ENCODE peak calls at places on chromosomes 5 and 9, in seven cellular contexts. N, G, L, S, D, W and H are unnamed samples.

GRCh38 chr9:18805386-18805785 is 227.6 kb downstream of the SAXO1 start:
- DNase-seq in D (no peak), S (no peak), W (no peak), G (no peak), L (no peak), N (no peak), H (no peak)

GRCh38 chr9:121771851-121772599 is 120.6 kb downstream of the DAB2IP start:
- DNase-seq in L (no peak), W (no peak), D (no peak), S (no peak), N (no peak), G (no peak), H (no peak)

GRCh38 chr9:108746864-108747263 is 108.9 kb downstream of the ACTL7B start:
- DNase-seq in N (no peak), G (no peak), W (peak), S (no peak), D (no peak), L (no peak), H (no peak)

GRCh38 chr5:35859101-35859661 is 2.5 kb downstream of the IL7R start:
- DNase-seq in G (no peak), N (no peak), D (no peak), W (no peak), L (no peak), S (no peak), H (no peak)

GRCh38 chr9:27548055-27548741 is 18.6 kb upstream of the MOB3B start:
- DNase-seq in G (no peak), S (no peak), D (no peak), L (no peak), N (no peak), W (peak), H (peak)

GRCh38 chr9:28899926-28900325 is 1326.6 kb upstream of the C9orf72 start:
- DNase-seq in N (no peak), S (no peak), D (no peak), L (no peak), G (no peak), W (no peak), H (no peak)

GRCh38 chr9:113578279-113578865 is 114.8 kb downstream of the RGS3 start:
- DNase-seq in W (peak), G (no peak), N (no peak), L (no peak), S (no peak), D (peak), H (no peak)

GRCh38 chr9:93458702-93459101 is 5.3 kb upstream of the FAM120AOS start:
- DNase-seq in W (no peak), S (no peak), D (no peak), N (no peak), G (no peak), L (no peak), H (peak)

GRCh38 chr9:33143241-33143642 is 23.9 kb downstream of the B4GALT1 start:
- DNase-seq in N (no peak), D (no peak), W (peak), S (no peak), L (no peak), G (no peak), H (peak)

GRCh38 chr5:7834982-7835381 is 16.0 kb downstream of the CFAP90 start:
- DNase-seq in N (no peak), L (no peak), S (no peak), D (no peak), W (no peak), G (no peak), H (no peak)

GRCh38 chr9:110427497-110428104 is 89.9 kb upstream of the TXNDC8 start:
- DNase-seq in S (no peak), N (peak), W (peak), L (no peak), D (no peak), G (peak), H (peak)

GRCh38 chr9:136140966-136141365 is 22.3 kb upstream of the TMEM250 start:
- DNase-seq in G (no peak), S (no peak), W (peak), L (no peak), D (no peak), N (no peak), H (peak)

GRCh38 chr9:94999832-95000231 is 273.3 kb downstream of the AOPEP start:
- DNase-seq in D (no peak), W (no peak), L (no peak), N (no peak), G (no peak), S (no peak), H (no peak)

GRCh38 chr9:105264380-105264779 is 19.9 kb downstream of the SLC44A1 start:
- DNase-seq in D (no peak), L (no peak), G (no peak), N (no peak), W (peak), S (no peak), H (peak)

GRCh38 chr5:140570058-140570457 is 5.4 kb downstream of the SLC35A4 start:
- DNase-seq in W (no peak), G (no peak), D (no peak), L (no peak), N (peak), S (no peak), H (no peak)

GRCh38 chr5:40842351-40842750 is 1.2 kb downstream of the CARD6 start:
- DNase-seq in L (no peak), S (no peak), G (peak), N (no peak), D (no peak), W (peak), H (no peak)

GRCh38 chr5:126624534-126624933 is 23.8 kb downstream of the PHAX start:
- DNase-seq in S (peak), W (peak), D (no peak), N (peak), G (peak), L (no peak), H (peak)

GRCh38 chr5:95178046-95178651 is 106.7 kb downstream of the MCTP1 start:
- DNase-seq in N (no peak), L (no peak), D (no peak), G (no peak), W (peak), S (no peak), H (peak)

GRCh38 chr9:27888661-27889295 is 315.5 kb upstream of the C9orf72 start:
- DNase-seq in N (no peak), S (peak), L (no peak), D (no peak), W (peak), G (peak), H (peak)

GRCh38 chr9:79166005-79166404 is 405.8 kb upstream of the TLE4 start:
- DNase-seq in D (no peak), W (peak), S (no peak), N (no peak), L (no peak), G (no peak), H (no peak)

GRCh38 chr9:137273616-137274320 is 3.8 kb upstream of the TOR4A start:
- DNase-seq in L (no peak), W (no peak), N (no peak), G (no peak), S (no peak), D (peak), H (no peak)

GRCh38 chr5:124996764-124997077 is 250.3 kb upstream of the ZNF608 start:
- DNase-seq in D (no peak), N (no peak), S (no peak), G (no peak), L (no peak), W (no peak), H (peak)

GRCh38 chr5:9380108-9380507 is 165.8 kb downstream of the SEMA5A start:
- DNase-seq in S (no peak), N (no peak), G (no peak), W (no peak), L (no peak), D (no peak), H (no peak)

DNA sequence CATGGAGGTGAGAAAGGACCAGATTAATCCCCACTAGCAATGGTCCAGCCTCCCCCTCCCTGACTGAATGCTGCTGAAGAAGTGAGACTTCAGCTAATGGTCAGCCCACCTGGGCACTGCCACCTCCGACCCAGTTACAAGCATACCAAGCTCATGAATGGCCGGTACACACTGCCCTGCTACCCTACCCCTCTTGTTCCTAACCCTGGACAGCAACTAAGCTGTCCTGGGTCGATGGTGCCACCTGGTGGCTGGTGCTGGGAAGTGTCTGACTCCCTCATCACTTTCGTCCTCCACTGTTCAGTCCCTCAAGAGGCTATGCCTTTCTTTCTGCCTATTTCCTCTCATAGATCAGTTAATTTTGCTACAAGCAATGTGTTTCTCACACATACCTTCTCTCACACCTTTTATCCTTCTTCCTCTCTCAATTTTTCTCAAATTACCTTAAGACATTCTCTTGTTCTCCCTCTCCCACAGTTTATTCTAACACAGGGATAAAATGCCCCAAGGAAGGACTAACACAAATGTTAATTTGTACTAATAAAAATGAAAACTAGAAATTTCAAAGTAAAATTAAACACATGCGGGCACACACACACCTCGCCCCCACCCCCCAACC is 42.4 kb downstream of the PAX5 start:
- DNase-seq in S (no peak), G (peak), W (peak), D (no peak), L (no peak), N (no peak), H (no peak)
- TF ChIP-seq CTCF in S (peak), G (peak), W (peak), D (peak), L (peak), N (no peak), H (peak)

GRCh38 chr5:157366741-157367684 is 93.0 kb upstream of the NIPAL4 start:
- DNase-seq in N (no peak), L (no peak), G (peak), W (peak), S (no peak), D (no peak), H (peak)
- TF ChIP-seq CTCF in N (peak), L (no peak), G (peak), W (peak), S (peak), D (no peak), H (peak)

GRCh38 chr5:77957-78804 is 13.8 kb upstream of the PLEKHG4B start:
- DNase-seq in L (no peak), G (peak), N (no peak), W (peak), S (peak), D (peak), H (peak)
- TF ChIP-seq CTCF in L (no peak), G (peak), N (no peak), W (peak), S (peak), D (peak), H (peak)

GRCh38 chr5:43007911-43008368 is 32.2 kb downstream of the ANXA2R start:
- DNase-seq in S (no peak), W (peak), N (peak), D (peak), G (peak), L (peak), H (peak)

GRCh38 chr5:43007246-43007910 is 32.7 kb downstream of the ANXA2R start:
- DNase-seq in W (peak), D (peak), N (peak), L (peak), G (peak), S (peak), H (peak)

GRCh38 chr5:43006411-43007202 is 33.5 kb downstream of the ANXA2R start:
- DNase-seq in W (peak), S (no peak), N (no peak), D (no peak), L (no peak), G (no peak), H (no peak)

GRCh38 chr5:43010956-43011355 is 29.2 kb downstream of the ANXA2R start:
- DNase-seq in D (no peak), W (peak), G (no peak), S (no peak), L (no peak), N (no peak), H (no peak)

DNA sequence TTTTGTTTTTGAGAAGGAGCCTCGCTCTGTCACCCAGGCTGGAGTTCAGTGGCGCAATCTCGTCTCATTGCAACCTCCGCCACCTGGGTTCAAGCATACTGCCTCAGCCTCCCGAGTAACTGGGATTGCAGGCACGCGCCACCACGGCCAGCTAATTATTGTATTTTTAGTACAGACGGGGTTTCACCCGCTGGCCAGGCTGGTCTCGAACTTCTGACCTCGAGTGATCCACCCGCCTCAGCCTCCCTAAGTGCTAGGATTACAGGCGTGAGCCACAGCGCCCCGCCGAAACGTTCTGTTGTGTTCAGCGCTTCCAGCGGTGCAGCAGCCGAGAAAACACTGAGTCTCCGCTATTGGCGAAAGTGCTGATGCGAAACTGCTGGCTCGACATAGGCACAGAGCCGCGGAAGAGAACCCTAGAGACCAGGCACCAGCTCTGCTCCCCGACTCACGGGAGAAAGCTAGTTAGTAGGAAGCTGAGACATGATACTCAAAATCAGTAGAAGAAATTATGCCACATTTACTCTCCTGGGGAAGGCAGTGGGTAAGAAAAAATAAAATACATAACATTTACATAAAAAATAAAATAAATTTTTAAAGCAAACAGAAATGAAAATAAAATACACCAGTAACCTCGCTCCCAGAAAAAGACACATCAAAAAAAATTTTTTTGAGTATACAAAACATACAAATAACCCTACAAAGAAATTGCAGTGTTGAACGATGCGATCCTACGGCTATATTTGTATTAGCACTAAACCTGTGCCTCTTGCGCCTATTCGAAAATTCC is 31.6 kb downstream of the ANXA2R start:
- DNase-seq in G (peak), L (peak), D (peak), N (peak), W (peak), S (peak), H (peak)
- TF ChIP-seq CTCF in G (peak), L (no peak), D (no peak), N (no peak), W (no peak), S (no peak), H (peak)

DNA sequence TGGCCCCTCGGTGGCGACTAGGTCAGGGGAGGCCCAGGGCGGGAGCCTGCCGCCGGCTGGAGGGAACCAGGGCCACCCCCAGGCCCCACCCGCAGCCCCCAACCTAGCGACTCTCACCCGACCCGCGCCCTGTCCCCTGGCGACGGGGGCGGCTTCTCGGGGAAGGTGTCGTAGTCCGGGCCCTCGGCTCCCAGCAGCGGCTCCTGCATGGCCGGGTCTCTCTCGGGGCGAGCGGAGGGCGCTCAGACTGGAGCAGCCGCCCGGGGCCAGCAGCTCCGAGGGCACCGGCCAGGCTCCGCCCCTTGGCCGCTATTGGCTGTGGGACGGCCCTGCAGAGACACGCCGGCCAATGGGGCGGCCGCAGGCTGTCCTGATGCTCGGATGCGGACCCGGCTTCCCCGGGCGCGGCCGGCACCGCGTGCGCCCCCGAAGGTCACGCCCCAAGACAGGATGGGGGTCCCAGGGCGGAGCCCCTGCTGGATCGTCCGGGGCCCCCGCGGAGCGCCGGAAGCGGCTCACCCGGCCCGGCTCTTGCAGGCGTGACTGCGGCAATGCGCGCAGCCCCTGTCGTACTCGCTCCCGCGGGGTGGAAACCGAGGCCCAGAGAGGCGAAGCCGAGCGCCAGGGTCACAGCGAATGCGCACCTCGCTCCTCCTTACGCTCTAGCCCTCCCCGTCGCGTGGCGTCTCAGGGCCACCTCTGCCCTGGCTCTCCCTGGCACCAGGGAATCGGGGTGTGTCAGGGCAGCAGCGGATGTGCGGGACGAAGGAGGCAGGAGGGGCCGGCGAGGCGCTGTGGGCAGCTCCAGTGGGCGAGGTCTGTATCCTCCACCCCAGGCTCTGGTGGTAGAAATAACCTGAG is at the start of gene SLC2A6:
- DNase-seq in S (peak), L (peak), D (peak), N (peak), G (peak), W (peak), H (peak)
- TF ChIP-seq CTCF in S (no peak), L (no peak), D (no peak), N (no peak), G (no peak), W (no peak), H (no peak)

DNA sequence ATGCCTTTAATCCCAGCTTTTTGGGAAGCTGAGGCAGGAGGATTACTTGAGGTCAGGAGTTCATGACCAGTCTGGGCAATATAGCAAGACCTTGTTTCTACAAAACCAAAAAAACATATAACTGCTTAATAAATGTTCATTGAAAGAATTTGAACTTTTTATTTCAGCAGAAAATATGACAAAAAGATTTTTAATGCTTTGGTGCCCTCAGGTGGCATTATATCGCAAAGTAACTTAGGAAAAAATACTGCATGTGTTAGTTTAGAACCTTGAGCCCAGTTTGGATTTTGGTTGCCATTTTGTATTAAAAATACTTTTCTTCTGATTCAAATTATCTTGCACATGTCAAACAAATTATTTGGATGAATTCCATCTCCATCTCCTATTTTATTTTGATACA is 103.2 kb downstream of the GPBP1 start:
- DNase-seq in S (no peak), W (peak), L (no peak), G (peak), D (no peak), N (no peak), H (peak)
- TF ChIP-seq CTCF in S (no peak), W (peak), L (no peak), G (peak), D (no peak), N (peak), H (peak)

DNA sequence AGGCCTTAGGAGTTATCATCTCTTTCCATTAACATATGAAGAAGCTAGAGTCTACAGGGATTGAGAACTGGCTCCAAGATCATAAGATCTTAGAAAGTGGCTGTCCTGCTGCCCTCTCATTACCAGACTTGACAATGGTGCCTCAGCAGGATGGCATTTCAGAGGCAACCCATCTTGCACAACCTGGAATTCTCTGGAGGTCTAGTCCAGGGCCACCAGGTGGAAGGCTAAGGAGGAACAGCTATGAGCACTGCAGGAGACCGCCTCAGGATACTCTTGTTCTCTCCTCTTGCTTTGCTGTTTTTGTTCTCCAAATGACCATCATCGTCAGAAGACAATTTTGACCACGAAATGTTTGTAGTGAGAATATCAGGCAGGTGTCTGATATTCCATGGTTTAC is 322.6 kb downstream of the FBXL17 start:
- DNase-seq in S (no peak), D (no peak), N (no peak), G (no peak), W (no peak), L (no peak), H (no peak)
- TF ChIP-seq CTCF in S (no peak), D (no peak), N (no peak), G (no peak), W (no peak), L (no peak), H (no peak)

DNA sequence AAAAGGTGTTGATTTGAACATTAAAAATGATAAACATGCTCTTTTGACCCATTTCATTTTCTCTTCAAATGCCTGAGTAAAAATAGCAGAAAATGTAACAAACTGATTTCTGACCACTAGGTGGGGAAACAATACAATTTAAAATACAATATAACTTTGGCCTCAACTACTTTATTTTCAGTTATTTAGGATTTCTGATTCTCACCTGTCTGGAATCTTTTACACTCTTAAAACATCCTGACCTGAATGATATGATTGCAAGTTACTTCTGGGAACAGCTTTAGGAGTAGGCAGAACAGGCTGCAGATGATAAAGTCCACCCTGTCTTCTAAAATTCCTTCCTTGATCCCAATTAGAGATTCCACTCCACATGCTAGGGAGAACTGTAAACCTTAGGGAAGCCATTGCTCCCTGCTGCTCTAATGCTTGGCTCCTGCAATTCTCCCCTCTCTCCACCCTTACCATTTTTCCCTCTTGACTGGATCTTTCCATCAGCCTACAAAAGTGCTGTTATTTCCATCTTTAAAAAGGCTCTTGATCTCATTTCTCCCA is 70.3 kb downstream of the FYB1 start:
- DNase-seq in W (peak), L (no peak), D (no peak), S (no peak), N (no peak), G (no peak), H (no peak)
- TF ChIP-seq CTCF in W (peak), L (peak), D (peak), S (peak), N (peak), G (peak), H (peak)